ENCODE peak calls at places on chromosomes 4 and X, in five cellular contexts. One of them, this sample, is unnamed. For H3K36me3, the result is how much of the 10 kb centered on the place peaks cover.

GRCh38 chrX:150515801-150516200 is 52.6 kb upstream of the MTM1 start:
- DNase-seq in pancreas: no peak
- DNase-seq in colonic mucosa: no peak
- DNase-seq in WERI-Rb-1: no peak
- DNase-seq in PC-3: no peak
- DNase-seq in this sample: no peak

GRCh38 chr4:1855334-1856070 is 454 bp downstream of the LETM1 start:
- DNase-seq in pancreas: peak
- DNase-seq in colonic mucosa: peak
- DNase-seq in WERI-Rb-1: peak
- DNase-seq in PC-3: peak
- DNase-seq in this sample: no peak

GRCh38 chr4:149017022-149017734 is 575.0 kb upstream of the NR3C2 start:
- DNase-seq in pancreas: no peak
- DNase-seq in colonic mucosa: no peak
- DNase-seq in WERI-Rb-1: no peak
- DNase-seq in PC-3: no peak
- DNase-seq in this sample: no peak

GRCh38 chr4:182649698-182650477 is 267.3 kb downstream of the DCTD start:
- DNase-seq in pancreas: no peak
- DNase-seq in colonic mucosa: no peak
- DNase-seq in WERI-Rb-1: no peak
- DNase-seq in PC-3: no peak
- DNase-seq in this sample: no peak

GRCh38 chr4:13215560-13215959 is 268.6 kb downstream of the RAB28 start:
- DNase-seq in pancreas: no peak
- DNase-seq in colonic mucosa: no peak
- DNase-seq in WERI-Rb-1: no peak
- DNase-seq in PC-3: no peak
- DNase-seq in this sample: no peak

GRCh38 chr4:128973384-128973783 is 120.0 kb downstream of the SCLT1 start:
- DNase-seq in pancreas: no peak
- DNase-seq in colonic mucosa: no peak
- DNase-seq in WERI-Rb-1: no peak
- DNase-seq in PC-3: no peak
- DNase-seq in this sample: no peak

GRCh38 chrX:39470588-39471155 is 627.1 kb downstream of the BCOR start:
- DNase-seq in pancreas: no peak
- DNase-seq in colonic mucosa: peak
- DNase-seq in WERI-Rb-1: no peak
- DNase-seq in PC-3: no peak
- DNase-seq in this sample: no peak

GRCh38 chrX:13212191-13212651 is 107.6 kb downstream of the ATXN3L start:
- DNase-seq in pancreas: no peak
- DNase-seq in colonic mucosa: no peak
- DNase-seq in WERI-Rb-1: peak
- DNase-seq in PC-3: no peak
- DNase-seq in this sample: no peak

GRCh38 chr4:53267026-53267425 is 98.8 kb downstream of the SCFD2 start:
- DNase-seq in pancreas: no peak
- DNase-seq in colonic mucosa: no peak
- DNase-seq in WERI-Rb-1: no peak
- DNase-seq in PC-3: no peak
- DNase-seq in this sample: no peak

GRCh38 chrX:66912417-66912816 is 273.5 kb upstream of the EDA2R start:
- DNase-seq in pancreas: no peak
- DNase-seq in colonic mucosa: no peak
- DNase-seq in WERI-Rb-1: no peak
- DNase-seq in PC-3: no peak
- DNase-seq in this sample: no peak

GRCh38 chr4:141668200-141668599 is 31.8 kb downstream of the IL15 start:
- DNase-seq in pancreas: no peak
- DNase-seq in colonic mucosa: no peak
- DNase-seq in WERI-Rb-1: no peak
- DNase-seq in PC-3: peak
- DNase-seq in this sample: no peak

GRCh38 chrX:139831689-139832456 is 101.0 kb downstream of the ATP11C start:
- DNase-seq in pancreas: no peak
- DNase-seq in colonic mucosa: peak
- DNase-seq in WERI-Rb-1: no peak
- DNase-seq in PC-3: peak
- DNase-seq in this sample: no peak

GRCh38 chr4:26069218-26069617 is 155.2 kb downstream of the SMIM20 start:
- DNase-seq in pancreas: no peak
- DNase-seq in colonic mucosa: no peak
- DNase-seq in WERI-Rb-1: peak
- DNase-seq in PC-3: peak
- DNase-seq in this sample: no peak

GRCh38 chrX:10109695-10110094 is 47.1 kb upstream of the CLCN4 start:
- DNase-seq in pancreas: no peak
- DNase-seq in colonic mucosa: peak
- DNase-seq in WERI-Rb-1: no peak
- DNase-seq in PC-3: no peak
- DNase-seq in this sample: no peak

GRCh38 chr4:4969298-4969697 is 50.0 kb downstream of the CYTL1 start:
- DNase-seq in pancreas: no peak
- DNase-seq in colonic mucosa: peak
- DNase-seq in WERI-Rb-1: no peak
- DNase-seq in PC-3: peak
- DNase-seq in this sample: no peak

GRCh38 chr4:54568184-54568583 is 89.6 kb upstream of the KIT start:
- DNase-seq in pancreas: no peak
- DNase-seq in colonic mucosa: no peak
- DNase-seq in WERI-Rb-1: no peak
- DNase-seq in PC-3: peak
- DNase-seq in this sample: no peak

DNA sequence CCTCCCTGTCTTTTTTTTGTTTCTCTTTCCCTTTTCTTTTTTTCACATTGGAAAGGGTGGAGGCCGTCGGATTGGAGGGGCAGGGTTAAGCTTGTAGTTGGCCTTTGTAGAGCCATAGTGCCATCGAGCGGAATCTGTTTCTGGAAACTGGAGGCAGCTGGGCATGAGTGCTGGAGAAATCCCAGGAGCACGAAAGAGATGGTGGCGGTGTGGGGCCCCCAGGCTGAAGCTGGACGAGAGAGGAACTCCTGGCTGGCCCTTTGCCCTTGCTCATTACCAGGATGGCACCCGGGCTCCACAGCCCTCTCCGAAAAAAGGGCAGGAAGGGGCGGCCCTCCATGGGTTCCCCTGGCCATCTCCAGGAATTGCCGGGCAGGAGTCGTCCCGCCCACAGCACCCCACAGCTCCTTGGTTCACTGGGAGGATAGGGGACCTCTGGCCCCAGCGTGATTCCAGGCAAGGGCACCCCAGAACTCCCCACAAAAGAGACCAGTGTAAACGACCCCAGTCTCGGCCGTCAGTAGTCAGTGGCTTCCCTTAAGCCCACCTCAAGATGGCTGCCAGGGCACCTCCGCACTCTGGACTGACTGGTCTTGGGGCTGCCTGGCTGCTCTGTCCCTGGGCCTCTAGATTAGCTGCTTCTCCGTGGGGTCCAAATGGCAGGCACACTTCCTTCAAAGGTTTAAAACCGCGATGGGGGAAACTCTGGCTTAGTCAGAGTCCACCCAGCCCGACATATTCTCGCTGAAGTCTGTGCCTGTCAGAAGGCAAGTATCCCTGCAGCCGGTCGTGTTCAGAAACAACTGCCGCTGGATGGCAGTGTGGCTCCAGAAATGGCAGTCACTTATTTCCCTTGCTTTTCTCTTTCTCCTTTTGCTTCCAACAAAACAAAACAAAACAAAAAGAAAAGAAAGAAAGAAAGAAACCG is 74.1 kb downstream of the NBDY start:
- DNase-seq in pancreas: peak
- DNase-seq in colonic mucosa: peak
- DNase-seq in WERI-Rb-1: peak
- DNase-seq in PC-3: peak
- DNase-seq in this sample: peak
- H3K27ac ChIP-seq in pancreas: peak
- H3K27ac ChIP-seq in colonic mucosa: peak
- H3K27ac ChIP-seq in WERI-Rb-1: peak
- H3K27ac ChIP-seq in PC-3: no peak
- H3K27ac ChIP-seq in this sample: no peak

DNA sequence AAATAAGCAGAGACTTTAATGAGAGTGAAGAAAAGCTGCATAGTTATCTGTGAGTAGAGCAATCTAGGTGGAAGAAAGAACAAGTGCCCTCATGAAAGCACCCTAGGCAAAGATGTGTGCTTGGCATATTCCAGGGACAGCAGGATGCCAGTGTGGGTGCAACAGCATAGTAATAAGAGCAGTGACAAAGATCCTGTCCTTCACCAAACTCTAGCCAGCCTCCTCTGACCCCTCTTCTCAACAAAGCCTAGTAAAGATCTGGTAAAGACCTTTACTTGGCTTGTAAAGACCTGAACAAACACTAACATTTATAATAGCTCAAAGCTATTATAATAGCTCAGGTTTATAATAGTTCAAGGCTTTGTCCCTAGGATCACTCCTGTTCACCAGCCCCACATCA is 735.4 kb downstream of the PCDH7 start:
- DNase-seq in pancreas: no peak
- DNase-seq in colonic mucosa: no peak
- DNase-seq in WERI-Rb-1: no peak
- DNase-seq in PC-3: peak
- DNase-seq in this sample: no peak
- H3K36me3 ChIP-seq in pancreas: under half
- H3K36me3 ChIP-seq in colonic mucosa: under half
- H3K36me3 ChIP-seq in WERI-Rb-1: under half
- H3K36me3 ChIP-seq in PC-3: under half
- H3K36me3 ChIP-seq in this sample: under half

GRCh38 chr4:23746672-23747071 is 143.2 kb downstream of the PPARGC1A start:
- DNase-seq in pancreas: no peak
- DNase-seq in colonic mucosa: peak
- DNase-seq in WERI-Rb-1: no peak
- DNase-seq in PC-3: no peak
- DNase-seq in this sample: no peak

GRCh38 chr4:23741586-23742240 is 148.1 kb downstream of the PPARGC1A start:
- DNase-seq in pancreas: no peak
- DNase-seq in colonic mucosa: peak
- DNase-seq in WERI-Rb-1: no peak
- DNase-seq in PC-3: no peak
- DNase-seq in this sample: no peak

GRCh38 chr4:23745377-23745776 is 144.5 kb downstream of the PPARGC1A start:
- DNase-seq in pancreas: no peak
- DNase-seq in colonic mucosa: no peak
- DNase-seq in WERI-Rb-1: no peak
- DNase-seq in PC-3: no peak
- DNase-seq in this sample: no peak

GRCh38 chr4:23750125-23750524 is 139.7 kb downstream of the PPARGC1A start:
- DNase-seq in pancreas: no peak
- DNase-seq in colonic mucosa: no peak
- DNase-seq in WERI-Rb-1: no peak
- DNase-seq in PC-3: no peak
- DNase-seq in this sample: no peak

GRCh38 chr4:23747131-23747752 is 142.6 kb downstream of the PPARGC1A start:
- DNase-seq in pancreas: no peak
- DNase-seq in colonic mucosa: peak
- DNase-seq in WERI-Rb-1: no peak
- DNase-seq in PC-3: no peak
- DNase-seq in this sample: no peak
- H3K27ac ChIP-seq in pancreas: no peak
- H3K27ac ChIP-seq in colonic mucosa: peak
- H3K27ac ChIP-seq in WERI-Rb-1: no peak
- H3K27ac ChIP-seq in PC-3: no peak
- H3K27ac ChIP-seq in this sample: no peak

GRCh38 chr4:102299302-102299701 is 46.0 kb downstream of the SLC39A8 start:
- DNase-seq in pancreas: no peak
- DNase-seq in colonic mucosa: no peak
- DNase-seq in WERI-Rb-1: no peak
- DNase-seq in PC-3: no peak
- DNase-seq in this sample: no peak
- H3K36me3 ChIP-seq in pancreas: under half
- H3K36me3 ChIP-seq in colonic mucosa: under half
- H3K36me3 ChIP-seq in WERI-Rb-1: under half
- H3K36me3 ChIP-seq in PC-3: under half
- H3K36me3 ChIP-seq in this sample: under half

GRCh38 chrX:153725039-153725831 is 579 bp downstream of the ABCD1 start:
- DNase-seq in pancreas: no peak
- DNase-seq in colonic mucosa: no peak
- DNase-seq in WERI-Rb-1: no peak
- DNase-seq in PC-3: peak
- DNase-seq in this sample: no peak
- H3K27ac ChIP-seq in pancreas: peak
- H3K27ac ChIP-seq in colonic mucosa: peak
- H3K27ac ChIP-seq in WERI-Rb-1: peak
- H3K27ac ChIP-seq in PC-3: peak
- H3K27ac ChIP-seq in this sample: peak

DNA sequence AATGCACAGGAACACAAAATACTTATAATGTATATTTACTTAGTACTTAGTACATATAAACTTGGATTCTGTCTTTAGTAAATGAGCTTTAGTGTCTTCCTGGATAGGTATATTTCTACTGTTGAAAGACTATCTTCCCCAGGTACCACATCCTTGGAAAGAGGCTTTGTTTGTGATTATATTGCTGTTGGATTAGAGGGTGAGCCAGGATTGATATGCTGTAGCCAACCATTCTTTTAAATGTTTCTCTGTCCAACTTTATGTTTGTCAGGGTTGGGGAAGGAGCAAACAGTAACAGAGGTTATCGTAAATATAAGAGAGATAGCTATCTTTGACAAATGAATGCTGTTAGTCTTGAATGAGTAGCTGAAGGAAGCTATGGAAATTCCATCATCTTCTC is 213.2 kb downstream of the SPRY1 start:
- DNase-seq in pancreas: no peak
- DNase-seq in colonic mucosa: no peak
- DNase-seq in WERI-Rb-1: no peak
- DNase-seq in PC-3: no peak
- DNase-seq in this sample: no peak
- H3K36me3 ChIP-seq in pancreas: under half
- H3K36me3 ChIP-seq in colonic mucosa: under half
- H3K36me3 ChIP-seq in WERI-Rb-1: under half
- H3K36me3 ChIP-seq in PC-3: under half
- H3K36me3 ChIP-seq in this sample: under half